ENCODE peak calls at places on chromosomes 4 and X, in four cellular contexts. T is A549, R is HepG2, X is K562. I is an unnamed sample.

GRCh38 chr4:165928601-165929000 is 55.6 kb downstream of the TLL1 start:
- DNase-seq in X (no peak), R (no peak), T (no peak), I (no peak)

GRCh38 chr4:27066591-27066990 is 205.9 kb downstream of the STIM2 start:
- DNase-seq in X (no peak), T (no peak), R (no peak), I (no peak)

GRCh38 chrX:15911729-15912550 is 57.3 kb upstream of the AP1S2 start:
- DNase-seq in X (no peak), R (no peak), T (peak), I (no peak)

GRCh38 chr4:32789026-32789608 is 2068.9 kb downstream of the PCDH7 start:
- DNase-seq in R (no peak), T (no peak), X (no peak), I (no peak)

GRCh38 chr4:6509587-6509986 is 37.2 kb upstream of the PPP2R2C start:
- DNase-seq in R (no peak), T (peak), X (no peak), I (no peak)

GRCh38 chrX:155745792-155746191 is 133.0 kb upstream of the TMLHE start:
- DNase-seq in T (peak), X (no peak), R (peak), I (no peak)

GRCh38 chr4:909821-910220 is 22.3 kb downstream of the GAK start:
- DNase-seq in R (no peak), T (no peak), X (no peak), I (no peak)

GRCh38 chr4:181523973-181524372 is 719.2 kb upstream of the TENM3 start:
- DNase-seq in R (no peak), T (no peak), X (no peak), I (no peak)

GRCh38 chr4:155807021-155807420 is 48.2 kb downstream of the GUCY1B1 start:
- DNase-seq in X (no peak), T (no peak), R (no peak), I (no peak)

GRCh38 chr4:38531126-38531737 is 132.8 kb upstream of the KLF3 start:
- DNase-seq in X (no peak), T (no peak), R (no peak), I (no peak)

GRCh38 chr4:43992552-43992951 is 456.1 kb downstream of the KCTD8 start:
- DNase-seq in R (no peak), X (no peak), T (no peak), I (no peak)

GRCh38 chr4:41731569-41731968 is 17.0 kb downstream of the PHOX2B start:
- DNase-seq in R (no peak), X (no peak), T (no peak), I (no peak)

GRCh38 chr4:41727861-41728570 is 20.5 kb downstream of the PHOX2B start:
- DNase-seq in X (no peak), R (no peak), T (no peak), I (no peak)

GRCh38 chr4:41723286-41723685 is 25.2 kb downstream of the PHOX2B start:
- DNase-seq in T (no peak), R (no peak), X (no peak), I (no peak)

GRCh38 chr4:41725254-41725653 is 23.3 kb downstream of the PHOX2B start:
- DNase-seq in R (no peak), X (peak), T (no peak), I (no peak)

GRCh38 chr4:41728571-41728908 is 20.0 kb downstream of the PHOX2B start:
- DNase-seq in X (no peak), R (no peak), T (no peak), I (no peak)
- TF ChIP-seq POLR2AphosphoS2 in X (no peak), R (no peak), T (no peak), I (no peak)

GRCh38 chr4:114364857-114365256 is 233.8 kb upstream of the UGT8 start:
- DNase-seq in R (no peak), T (peak), X (no peak), I (no peak)
- TF ChIP-seq POLR2AphosphoS2 in R (no peak), T (no peak), X (no peak), I (no peak)

GRCh38 chr4:29046716-29047115 is 1673.5 kb upstream of the PCDH7 start:
- DNase-seq in X (no peak), R (no peak), T (no peak), I (no peak)

GRCh38 chr4:29047341-29048041 is 1672.7 kb upstream of the PCDH7 start:
- DNase-seq in T (no peak), R (no peak), X (no peak), I (no peak)

GRCh38 chr4:29051381-29051965 is 1668.7 kb upstream of the PCDH7 start:
- DNase-seq in X (no peak), R (no peak), T (no peak), I (no peak)

GRCh38 chr4:29046166-29046565 is 1674.0 kb upstream of the PCDH7 start:
- DNase-seq in T (no peak), R (no peak), X (no peak), I (no peak)
- TF ChIP-seq POLR2AphosphoS2 in T (no peak), R (no peak), X (no peak), I (no peak)

DNA sequence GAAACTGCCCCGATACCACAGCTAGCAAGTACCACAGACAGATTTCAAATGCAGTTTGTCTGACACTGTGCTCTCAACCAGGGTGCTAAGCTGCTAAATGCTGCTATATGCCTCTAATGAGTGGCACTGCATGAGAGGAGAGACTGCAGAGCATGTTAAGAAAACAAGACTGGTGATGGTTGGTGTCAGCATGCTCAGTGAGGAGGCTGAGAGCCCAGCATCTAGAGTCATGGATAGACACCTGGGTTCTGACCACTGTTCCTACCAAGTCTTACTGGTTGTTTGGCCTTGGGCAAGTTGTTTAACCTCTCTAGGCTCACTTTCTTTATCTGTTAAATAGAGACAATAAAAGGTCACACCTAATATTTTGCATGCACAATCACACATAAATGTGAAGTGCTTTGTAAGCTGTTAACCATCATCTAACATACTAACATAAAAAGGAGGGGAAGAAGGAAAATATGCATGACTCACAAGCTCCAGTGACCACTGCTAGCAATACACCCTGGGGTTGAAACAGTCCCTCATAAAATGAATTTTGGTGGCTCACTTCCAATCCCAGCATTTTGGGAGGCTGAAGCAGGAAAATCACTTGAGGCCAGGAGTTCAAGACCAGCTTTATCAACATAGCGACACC is 20.7 kb downstream of the HHIP start:
- DNase-seq in T (no peak), R (no peak), X (no peak), I (no peak)
- TF ChIP-seq POLR2AphosphoS2 in T (no peak), R (no peak), X (no peak), I (no peak)

GRCh38 chr4:154566639-154567204 is 3.9 kb downstream of the FGB start:
- DNase-seq in R (no peak), T (no peak), X (no peak), I (no peak)
- TF ChIP-seq POLR2AphosphoS2 in R (no peak), T (no peak), X (no peak), I (no peak)

GRCh38 chr4:13483142-13484044 is 747 bp downstream of the RAB28 start:
- DNase-seq in X (peak), T (peak), R (peak), I (no peak)
- TF ChIP-seq POLR2AphosphoS2 in X (no peak), T (no peak), R (no peak), I (no peak)

DNA sequence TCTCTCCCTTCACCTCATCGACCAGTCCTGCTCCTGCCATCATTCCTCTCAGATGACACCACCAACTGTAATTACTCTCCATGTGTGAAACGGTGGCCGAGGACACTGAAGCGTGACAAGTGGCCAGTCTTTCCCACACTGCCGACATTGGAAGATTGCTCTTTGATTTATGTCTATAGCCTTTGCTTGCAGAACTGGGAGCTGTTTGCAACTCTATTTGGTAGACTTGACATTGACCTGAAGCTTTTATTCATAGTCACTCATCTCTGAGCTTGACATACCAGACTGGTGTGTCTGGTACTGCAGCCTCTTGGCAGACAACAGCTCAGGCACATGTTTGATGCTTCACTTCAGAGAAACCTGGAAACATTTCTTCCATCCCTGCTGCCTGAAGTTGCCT is 121.8 kb upstream of the GALNT7 start:
- DNase-seq in X (no peak), R (no peak), T (no peak), I (no peak)
- TF ChIP-seq POLR2AphosphoS2 in X (no peak), R (no peak), T (no peak), I (no peak)

I was measured in GM12878.